ENCODE peak calls at places on chromosomes 6 and 20, in six cellular contexts. X is heart left ventricle, Z is DND-41, U is gastrocnemius medialis, S is fibroblast of lung, W is lung. F is an unnamed sample. For H3K4me1, the result is how much of the 10 kb centered on the place peaks cover.

GRCh38 chr6:4350571-4351505 is 215.5 kb upstream of the ECI2 start:
- DNase-seq in X (peak), Z (no peak), U (no peak), S (peak), W (no peak), F (no peak)

GRCh38 chr20:10217517-10218410 is 866 bp upstream of the SNAP25 start:
- DNase-seq in X (no peak), Z (no peak), U (no peak), S (peak), W (no peak), F (no peak)

GRCh38 chr6:21740719-21741118 is 147.2 kb downstream of the SOX4 start:
- DNase-seq in X (no peak), Z (no peak), U (no peak), S (peak), W (no peak), F (no peak)

GRCh38 chr20:37734228-37734980 is 40.6 kb downstream of the CTNNBL1 start:
- DNase-seq in X (no peak), Z (no peak), U (no peak), S (peak), W (no peak), F (no peak)

GRCh38 chr20:59121714-59122376 is 41.8 kb upstream of the ZNF831 start:
- DNase-seq in X (no peak), Z (no peak), U (no peak), S (no peak), W (no peak), F (no peak)

GRCh38 chr6:123016431-123017110 is 20.5 kb downstream of the CLVS2 start:
- DNase-seq in X (no peak), Z (no peak), U (no peak), S (no peak), W (no peak), F (no peak)

GRCh38 chr6:110448846-110449544 is 27.4 kb downstream of the SLC22A16 start:
- DNase-seq in X (no peak), Z (no peak), U (no peak), S (no peak), W (no peak), F (no peak)

GRCh38 chr20:8156603-8157079 is 24.6 kb downstream of the PLCB1 start:
- DNase-seq in X (no peak), Z (peak), U (no peak), S (peak), W (no peak), F (no peak)

GRCh38 chr6:10465633-10466499 is 51.0 kb upstream of the TFAP2A start:
- DNase-seq in X (no peak), Z (peak), U (no peak), S (peak), W (no peak), F (no peak)

GRCh38 chr6:21999012-21999528 is 297.8 kb downstream of the PRL start:
- DNase-seq in X (no peak), Z (no peak), U (no peak), S (peak), W (no peak), F (no peak)

GRCh38 chr6:42099340-42100028 is 42.9 kb downstream of the C6orf132 start:
- DNase-seq in X (no peak), Z (no peak), U (no peak), S (peak), W (peak), F (peak)

GRCh38 chr20:49276201-49276894 is 1.5 kb downstream of the ZNFX1 start:
- DNase-seq in X (no peak), Z (no peak), U (no peak), S (peak), W (no peak), F (no peak)

GRCh38 chr20:17654649-17655285 is 27.3 kb downstream of the RRBP1 start:
- DNase-seq in X (peak), Z (no peak), U (no peak), S (peak), W (no peak), F (peak)

GRCh38 chr6:82955841-82956240 is 109.8 kb downstream of the UBE3D start:
- DNase-seq in X (no peak), Z (no peak), U (no peak), S (peak), W (no peak), F (no peak)

GRCh38 chr6:121748376-121748775 is 312.9 kb downstream of the GJA1 start:
- DNase-seq in X (no peak), Z (no peak), U (no peak), S (peak), W (no peak), F (no peak)

GRCh38 chr6:141580988-141581387 is 551.7 kb upstream of the GJE1 start:
- DNase-seq in X (no peak), Z (no peak), U (no peak), S (peak), W (no peak), F (no peak)

GRCh38 chr6:152170702-152171667 is 363.5 kb downstream of the ESR1 start:
- DNase-seq in X (no peak), Z (no peak), U (no peak), S (peak), W (no peak), F (no peak)

GRCh38 chr20:59822291-59823029 is 111.0 kb downstream of the SYCP2 start:
- DNase-seq in X (no peak), Z (no peak), U (no peak), S (no peak), W (no peak), F (peak)

GRCh38 chr6:111615916-111616612 is 10.4 kb upstream of the TRAF3IP2 start:
- DNase-seq in X (no peak), Z (no peak), U (peak), S (no peak), W (no peak), F (no peak)

GRCh38 chr6:111610548-111611172 is 5.0 kb upstream of the TRAF3IP2 start:
- DNase-seq in X (no peak), Z (no peak), U (no peak), S (no peak), W (no peak), F (no peak)

GRCh38 chr6:111618407-111618806 is 12.7 kb upstream of the TRAF3IP2 start:
- DNase-seq in X (no peak), Z (no peak), U (no peak), S (no peak), W (no peak), F (no peak)

GRCh38 chr6:111612379-111612778 is 6.7 kb upstream of the TRAF3IP2 start:
- DNase-seq in X (no peak), Z (no peak), U (no peak), S (no peak), W (no peak), F (no peak)

GRCh38 chr6:111614833-111615582 is 9.3 kb upstream of the TRAF3IP2 start:
- DNase-seq in X (no peak), Z (no peak), U (peak), S (no peak), W (no peak), F (no peak)
- H3K4me1 ChIP-seq in X (under half), Z (under half), U (under half), S (under half), W (under half), F (under half)

GRCh38 chr20:53873249-53873642 is 197.1 kb downstream of the BCAS1 start:
- DNase-seq in X (no peak), Z (no peak), U (no peak), S (no peak), W (no peak), F (no peak)

GRCh38 chr20:53872561-53873248 is 197.7 kb downstream of the BCAS1 start:
- DNase-seq in X (no peak), Z (peak), U (no peak), S (peak), W (no peak), F (no peak)

GRCh38 chr20:53871541-53871940 is 198.9 kb downstream of the BCAS1 start:
- DNase-seq in X (no peak), Z (no peak), U (no peak), S (no peak), W (no peak), F (no peak)

GRCh38 chr20:53870426-53871199 is 199.8 kb downstream of the BCAS1 start:
- DNase-seq in X (no peak), Z (no peak), U (no peak), S (no peak), W (no peak), F (no peak)

GRCh38 chr20:53872081-53872541 is 198.3 kb downstream of the BCAS1 start:
- DNase-seq in X (no peak), Z (peak), U (no peak), S (peak), W (no peak), F (no peak)
- H3K4me3 ChIP-seq in X (no peak), Z (peak), U (no peak), S (no peak), W (no peak), F (no peak)

DNA sequence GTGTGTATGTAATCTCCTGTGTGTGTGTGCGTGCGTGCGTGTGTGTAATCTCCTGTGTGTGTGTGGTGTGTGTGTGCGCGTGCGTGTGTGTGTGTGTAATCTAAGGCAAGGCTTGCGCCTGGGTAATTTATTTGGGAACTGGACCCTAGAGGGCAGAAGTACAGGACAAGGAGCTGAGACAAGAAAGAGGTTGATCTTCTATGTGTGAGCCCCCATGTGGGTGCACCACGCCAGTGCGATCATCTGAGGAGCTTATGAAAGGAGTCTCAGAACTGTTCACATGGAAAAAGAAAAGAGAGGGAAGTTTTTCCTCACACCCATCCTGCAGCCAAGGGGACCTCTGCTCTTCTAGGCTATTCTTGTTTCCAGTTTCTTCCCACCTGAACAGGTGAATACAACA is 220.1 kb upstream of the GGTLC1 start:
- DNase-seq in X (no peak), Z (peak), U (no peak), S (no peak), W (no peak), F (no peak)
- TF ChIP-seq CTCF in X (no peak), Z (peak), U (no peak), S (no peak), W (no peak), F (peak)

GRCh38 chr20:36593347-36593746 is 12.2 kb upstream of the RAB5IF start:
- DNase-seq in X (no peak), Z (no peak), U (no peak), S (no peak), W (no peak), F (no peak)
- H3K4me1 ChIP-seq in X (under half), Z (under half), U (under half), S (under half), W (under half), F (under half)

GRCh38 chr20:47502801-47503239 is 1.1 kb downstream of the NCOA3 start:
- DNase-seq in X (no peak), Z (peak), U (no peak), S (peak), W (no peak), F (no peak)
- H3K4me3 ChIP-seq in X (peak), Z (peak), U (peak), S (peak), W (peak), F (peak)

GRCh38 chr6:102415891-102416290 is 1022.4 kb downstream of the GRIK2 start:
- DNase-seq in X (no peak), Z (no peak), U (no peak), S (no peak), W (no peak), F (no peak)

GRCh38 chr6:102417368-102417767 is 1023.9 kb downstream of the GRIK2 start:
- DNase-seq in X (no peak), Z (peak), U (no peak), S (no peak), W (no peak), F (no peak)
- TF ChIP-seq CTCF in X (no peak), Z (no peak), U (no peak), S (no peak), W (no peak), F (no peak)

GRCh38 chr6:158856261-158856660 is 37.1 kb upstream of the EZR start:
- DNase-seq in X (peak), Z (no peak), U (no peak), S (peak), W (no peak), F (no peak)
- H3K4me1 ChIP-seq in X (under half), Z (under half), U (under half), S (under half), W (under half), F (under half)

F was measured in RWPE2.